ENCODE peak calls at places on chromosomes 7 and 10, in six cellular contexts. L is HTR-8/SVneo; A is CD8-positive, alpha-beta T cell; O is HT-29; R is NT2/D1; W is iPS-NIHi11. S is an unnamed sample.

GRCh38 chr7:131538791-131539179 is 17.6 kb downstream of the PODXL start:
- DNase-seq in L (no peak), A (no peak), O (no peak), R (no peak), W (no peak), S (no peak)

GRCh38 chr7:141464551-141464950 is 86.7 kb upstream of the AGK start:
- DNase-seq in L (no peak), A (no peak), O (no peak), R (no peak), W (no peak), S (no peak)

GRCh38 chr10:1560535-1561192 is 176.7 kb downstream of the ADARB2 start:
- DNase-seq in L (no peak), A (no peak), O (no peak), R (no peak), W (no peak), S (no peak)

GRCh38 chr7:24922099-24922773 is 57.7 kb downstream of the OSBPL3 start:
- DNase-seq in L (no peak), A (no peak), O (peak), R (no peak), W (no peak), S (no peak)

GRCh38 chr10:5533098-5533731 is 8.5 kb downstream of the CALML3 start:
- DNase-seq in L (no peak), A (no peak), O (no peak), R (no peak), W (peak), S (no peak)

GRCh38 chr10:36677170-36677768 is 448.1 kb upstream of the ANKRD30A start:
- DNase-seq in L (no peak), A (no peak), O (no peak), R (no peak), W (no peak), S (no peak)

GRCh38 chr7:135964254-135964653 is 12.9 kb downstream of the MTPN start:
- DNase-seq in L (no peak), A (no peak), O (no peak), R (no peak), W (no peak), S (no peak)

GRCh38 chr10:33930079-33930478 is 595.6 kb upstream of the NRP1 start:
- DNase-seq in L (no peak), A (no peak), O (no peak), R (no peak), W (no peak), S (no peak)

GRCh38 chr10:31897506-31897905 is 31.1 kb downstream of the ARHGAP12 start:
- DNase-seq in L (no peak), A (no peak), O (no peak), R (no peak), W (no peak), S (no peak)

S was measured in neuronal stem cell.